ENCODE peak calls at places on chromosomes 3 and 15, in five cellular contexts. G is fibroblast of villous mesenchyme, I is GM13976, F is dorsolateral prefrontal cortex, H is glutamatergic neuron. Q is an unnamed sample.
A peak's percentile ranks its signal among the peaks of the same experiment; 100 is the strongest.

GRCh38 chr3:13665582-13666226 is 116.8 kb downstream of the FBLN2 start:
- DNase-seq in I (no peak), F (no peak), H (no peak), G (no peak), Q (no peak)

GRCh38 chr3:141109761-141110160 is 58.6 kb downstream of the SPSB4 start:
- DNase-seq in F (no peak), I (no peak), G (peak; percentile 56), H (peak; percentile 80), Q (no peak)

GRCh38 chr3:143001034-143001368 is 369 bp upstream of the U2SURP start:
- DNase-seq in F (peak; percentile 53), H (peak; percentile 46), I (peak; percentile 86), G (no peak), Q (no peak)

GRCh38 chr3:171262431-171262830 is 197.8 kb downstream of the TNIK start:
- DNase-seq in I (no peak), H (no peak), G (no peak), F (no peak), Q (no peak)

GRCh38 chr3:18369561-18370185 is 55.5 kb downstream of the SATB1 start:
- DNase-seq in F (no peak), I (no peak), G (no peak), H (peak; percentile 51), Q (no peak)

GRCh38 chr3:66555214-66555844 is 54.5 kb upstream of the LRIG1 start:
- DNase-seq in F (no peak), H (no peak), G (no peak), I (no peak), Q (no peak)

GRCh38 chr3:108134555-108134880 is 43.7 kb upstream of the CD47 start:
- DNase-seq in H (no peak), F (no peak), G (no peak), I (no peak), Q (no peak)

GRCh38 chr3:4866841-4867240 is 112.4 kb upstream of the BHLHE40 start:
- DNase-seq in G (peak; percentile 99), H (no peak), I (no peak), F (no peak), Q (no peak)

GRCh38 chr3:168116279-168116678 is 20.6 kb upstream of the GOLIM4 start:
- DNase-seq in F (no peak), G (no peak), H (no peak), I (no peak), Q (peak; percentile 19)

GRCh38 chr3:169112153-169112892 is 551.2 kb downstream of the MECOM start:
- DNase-seq in H (no peak), G (peak; percentile 35), I (no peak), F (no peak), Q (no peak)

GRCh38 chr3:110246796-110247369 is 824.7 kb upstream of the NECTIN3 start:
- DNase-seq in I (no peak), F (no peak), G (no peak), H (no peak), Q (no peak)

GRCh38 chr3:12350151-12350813 is 61.4 kb downstream of the PPARG start:
- DNase-seq in F (no peak), I (no peak), H (no peak), G (peak; percentile 61), Q (no peak)

GRCh38 chr3:138081371-138082084 is 33.9 kb downstream of the DZIP1L start:
- DNase-seq in H (no peak), F (no peak), G (peak; percentile 72), I (no peak), Q (no peak)

GRCh38 chr3:154324919-154325318 is 632 bp upstream of the DHX36 start:
- DNase-seq in I (no peak), F (no peak), H (no peak), G (no peak), Q (no peak)

GRCh38 chr15:49421991-49422390 is 1.1 kb upstream of the FGF7 start:
- DNase-seq in I (peak; percentile 38), F (no peak), G (peak; percentile 77), H (no peak), Q (peak; percentile 56)

GRCh38 chr3:80275120-80275519 is 507.3 kb upstream of the ROBO1 start:
- DNase-seq in F (no peak), H (no peak), G (no peak), I (no peak), Q (no peak)

GRCh38 chr3:149442845-149443544 is 31.5 kb upstream of the TM4SF4 start:
- DNase-seq in G (peak; percentile 56), F (no peak), H (no peak), I (no peak), Q (peak; percentile 10)

GRCh38 chr15:83928878-83929418 is 275.0 kb downstream of the ADAMTSL3 start:
- DNase-seq in I (no peak), F (no peak), H (no peak), G (no peak), Q (no peak)

GRCh38 chr15:98914626-98915025 is 93.0 kb downstream of the PGPEP1L start:
- DNase-seq in G (peak; percentile 85), I (no peak), F (no peak), H (no peak), Q (peak; percentile 71)

GRCh38 chr15:64341961-64342360 is 14.0 kb downstream of the CSNK1G1 start:
- DNase-seq in F (no peak), H (no peak), I (no peak), G (no peak), Q (no peak)

GRCh38 chr3:115146418-115147328 is at the start of gene ZBTB20:
- DNase-seq in G (peak; percentile 75), H (peak; percentile 72), I (peak; percentile 73), F (peak; percentile 56), Q (peak; percentile 46)

GRCh38 chr15:44194397-44195150 is 497 bp downstream of the FRMD5 start:
- DNase-seq in I (no peak), F (no peak), H (peak; percentile 64), G (peak; percentile 34), Q (no peak)

GRCh38 chr3:27521179-27521871 is 37.1 kb upstream of the SLC4A7 start:
- DNase-seq in H (no peak), F (no peak), I (no peak), G (peak; percentile 95), Q (peak; percentile 72)

GRCh38 chr3:126541628-126542339 is 16.9 kb downstream of the C3orf22 start:
- DNase-seq in I (no peak), F (peak; percentile 17), G (no peak), H (peak; percentile 2), Q (no peak)

GRCh38 chr3:124172846-124173245 is 180.9 kb upstream of the ROPN1 start:
- DNase-seq in I (no peak), F (no peak), H (no peak), G (no peak), Q (no peak)

GRCh38 chr3:78879516-78879860 is 888.3 kb downstream of the ROBO1 start:
- DNase-seq in I (no peak), G (no peak), H (no peak), F (no peak), Q (no peak)

GRCh38 chr3:52244061-52244628 is 1.4 kb upstream of the PPM1M start:
- DNase-seq in G (peak; percentile 29), I (peak; percentile 81), H (no peak), F (no peak), Q (no peak)

GRCh38 chr15:81091889-81092558 is 42.0 kb upstream of the CFAP161 start:
- DNase-seq in H (no peak), I (no peak), G (peak; percentile 88), F (no peak), Q (peak; percentile 94)

GRCh38 chr15:70199124-70199482 is 101.4 kb upstream of the TLE3 start:
- DNase-seq in G (no peak), F (no peak), I (no peak), H (no peak), Q (no peak)

GRCh38 chr15:70199601-70200000 is 101.9 kb upstream of the TLE3 start:
- DNase-seq in I (no peak), F (no peak), H (no peak), G (no peak), Q (no peak)

GRCh38 chr15:70201376-70201775 is 103.7 kb upstream of the TLE3 start:
- DNase-seq in H (no peak), I (no peak), F (no peak), G (no peak), Q (no peak)

GRCh38 chr15:70200003-70200410 is 102.3 kb upstream of the TLE3 start:
- DNase-seq in F (no peak), H (no peak), G (no peak), I (no peak), Q (no peak)

GRCh38 chr15:70200511-70200991 is 102.8 kb upstream of the TLE3 start:
- DNase-seq in G (peak; percentile 65), H (no peak), I (no peak), F (no peak), Q (no peak)
- TF ChIP-seq CTCF in G (no peak), H (no peak), I (no peak), F (no peak), Q (no peak)

GRCh38 chr15:78146437-78147154 is 2.6 kb upstream of the IDH3A start:
- DNase-seq in H (no peak), F (no peak), G (peak; percentile 19), I (no peak), Q (no peak)
- TF ChIP-seq CTCF in H (no peak), F (no peak), G (no peak), I (no peak), Q (no peak)

GRCh38 chr15:39443659-39444219 is 137.1 kb upstream of the THBS1 start:
- DNase-seq in H (no peak), G (no peak), I (no peak), F (no peak), Q (no peak)
- TF ChIP-seq CTCF in H (no peak), G (no peak), I (no peak), F (no peak), Q (no peak)

GRCh38 chr3:58637509-58637908 is 29.1 kb downstream of the FAM3D start:
- DNase-seq in G (no peak), F (no peak), H (no peak), I (no peak), Q (no peak)

GRCh38 chr3:58639001-58639400 is 27.6 kb downstream of the FAM3D start:
- DNase-seq in H (no peak), F (no peak), G (no peak), I (no peak), Q (no peak)

GRCh38 chr3:58638586-58638985 is 28.0 kb downstream of the FAM3D start:
- DNase-seq in G (no peak), F (no peak), I (no peak), H (no peak), Q (no peak)

GRCh38 chr3:58633157-58633865 is 33.3 kb downstream of the FAM3D start:
- DNase-seq in F (no peak), H (no peak), G (no peak), I (no peak), Q (no peak)

DNA sequence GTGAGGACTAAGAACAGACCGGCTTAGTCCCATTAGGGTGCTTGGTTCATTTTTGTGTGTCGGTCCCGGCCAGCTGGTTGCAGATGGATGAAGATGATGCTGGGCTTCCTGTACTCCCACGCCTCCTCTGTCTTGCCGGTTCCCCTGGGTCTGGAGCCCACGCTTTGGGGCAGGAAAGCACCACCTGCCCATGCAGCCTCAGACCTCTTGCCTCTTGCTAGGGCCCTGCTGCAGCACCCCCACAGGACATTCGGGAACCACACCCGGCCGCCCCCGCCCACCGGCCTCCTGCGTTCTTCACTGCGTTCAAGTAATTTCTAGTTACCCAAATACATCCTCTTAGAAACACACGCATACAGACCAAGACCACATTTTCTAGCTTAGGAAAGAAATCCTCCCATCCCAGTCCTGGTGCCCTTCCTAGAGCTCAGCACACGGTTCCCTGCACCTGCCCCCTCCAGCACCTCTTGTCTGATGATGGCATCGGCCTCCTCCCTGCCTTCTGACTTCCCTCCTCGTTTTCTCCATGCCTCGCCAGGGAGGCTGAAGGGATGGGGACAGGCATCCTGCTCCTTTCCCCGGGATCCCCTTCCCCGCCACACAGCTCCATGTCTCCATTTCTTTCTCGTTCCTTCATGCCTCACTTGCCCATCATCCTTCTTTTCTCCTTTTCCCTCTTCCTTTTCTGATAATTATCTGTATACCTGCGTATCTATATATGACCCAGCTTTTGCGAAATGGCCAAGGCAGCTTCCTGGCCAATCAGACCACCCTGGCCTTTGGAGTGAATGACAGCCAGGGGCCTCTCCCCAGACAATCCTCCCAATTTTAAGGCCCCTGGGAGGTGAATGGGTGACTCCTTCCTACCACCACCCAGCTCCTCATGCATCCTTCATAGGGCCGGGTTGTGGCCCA is 30.9 kb downstream of the FAM3D start:
- DNase-seq in H (no peak), I (peak; percentile 67), F (no peak), G (no peak), Q (no peak)
- TF ChIP-seq CTCF in H (no peak), I (no peak), F (no peak), G (no peak), Q (no peak)